ENCODE peak calls at places on chromosome 18, in nine cellular contexts. T is upper lobe of left lung, Q is A549, H is SK-N-SH, D is GM12878, K is stomach, Y is HepG2, P is tibial nerve, N is K562. I is an unnamed sample.

GRCh38 chr18:58788971-58789797 is 75.5 kb upstream of the ZNF532 start:
- DNase-seq in N (no peak), Y (peak; percentile 15), P (peak; percentile 20), T (no peak), H (no peak), D (no peak), Q (peak; percentile 77), K (peak; percentile 39), I (no peak)

GRCh38 chr18:10524507-10525425 is 1.1 kb upstream of the NAPG start:
- DNase-seq in Y (peak; percentile 75), D (no peak), N (no peak), Q (no peak), T (no peak), P (no peak), K (no peak), H (no peak), I (no peak)

GRCh38 chr18:49597556-49597955 is 35.7 kb downstream of the LIPG start:
- DNase-seq in K (no peak), Q (no peak), P (no peak), T (no peak), N (no peak), D (no peak), H (peak; percentile 67), Y (no peak), I (no peak)

GRCh38 chr18:73414069-73414468 is 546.3 kb upstream of the NETO1 start:
- DNase-seq in N (no peak), T (no peak), K (no peak), P (no peak), Y (no peak), Q (no peak), D (no peak), H (no peak), I (no peak)

GRCh38 chr18:7926526-7926925 is 359.4 kb downstream of the PTPRM start:
- DNase-seq in Q (peak; percentile 44), K (peak; percentile 40), H (peak; percentile 17), D (no peak), T (peak; percentile 39), Y (peak; percentile 53), N (peak; percentile 11), P (no peak), I (no peak)

GRCh38 chr18:58229162-58229561 is 185.1 kb downstream of the NEDD4L start:
- DNase-seq in H (no peak), N (no peak), Q (no peak), Y (no peak), T (no peak), P (no peak), D (no peak), K (no peak), I (no peak)

GRCh38 chr18:55732227-55733106 is 144.5 kb upstream of the TCF4 start:
- DNase-seq in K (no peak), N (peak; percentile 76), P (no peak), D (no peak), T (no peak), Q (no peak), Y (no peak), H (no peak), I (no peak)

GRCh38 chr18:54127759-54128378 is 96.6 kb downstream of the MBD2 start:
- DNase-seq in Q (peak; percentile 13), T (no peak), H (peak; percentile 55), Y (peak; percentile 41), P (no peak), D (no peak), K (no peak), N (peak; percentile 59), I (no peak)

GRCh38 chr18:56836173-56836572 is 185.0 kb downstream of the WDR7 start:
- DNase-seq in Q (no peak), K (no peak), T (no peak), Y (no peak), P (no peak), N (no peak), D (no peak), H (no peak), I (no peak)

GRCh38 chr18:48697441-48697840 is 158.6 kb downstream of the CTIF start:
- DNase-seq in Q (no peak), H (no peak), T (no peak), N (no peak), Y (no peak), D (no peak), K (no peak), P (no peak), I (no peak)

GRCh38 chr18:55586841-55587240 is 1.2 kb downstream of the TCF4 start:
- DNase-seq in D (no peak), K (no peak), Q (no peak), P (no peak), T (no peak), Y (no peak), H (peak; percentile 17), N (no peak), I (no peak)

GRCh38 chr18:78935406-78935805 is 44.2 kb upstream of the SALL3 start:
- DNase-seq in N (no peak), K (no peak), P (no peak), H (no peak), D (no peak), Y (no peak), Q (no peak), T (no peak), I (no peak)

GRCh38 chr18:77365667-77366066 is 116.0 kb downstream of the GALR1 start:
- DNase-seq in Q (no peak), Y (no peak), D (no peak), N (no peak), T (no peak), K (no peak), P (no peak), H (no peak), I (no peak)

GRCh38 chr18:68426731-68427315 is 288.1 kb downstream of the TMX3 start:
- DNase-seq in K (no peak), N (no peak), Q (no peak), D (no peak), Y (no peak), H (no peak), P (no peak), T (no peak), I (no peak)

GRCh38 chr18:45197526-45197970 is 417.7 kb upstream of the SLC14A2 start:
- DNase-seq in D (peak; percentile 88), K (no peak), Y (no peak), T (no peak), N (no peak), P (no peak), Q (no peak), H (no peak), I (no peak)

GRCh38 chr18:55351220-55351619 is 236.8 kb downstream of the TCF4 start:
- DNase-seq in P (no peak), K (no peak), D (no peak), Q (no peak), N (no peak), T (no peak), Y (no peak), H (no peak), I (no peak)

GRCh38 chr18:65091737-65092329 is 659.0 kb upstream of the CDH7 start:
- DNase-seq in K (no peak), H (peak; percentile 1), T (no peak), P (no peak), Y (peak; percentile 14), Q (no peak), D (no peak), N (peak; percentile 0), I (no peak)

GRCh38 chr18:63162271-63163014 is 157.1 kb downstream of the BCL2 start:
- DNase-seq in P (no peak), Y (no peak), Q (no peak), D (peak; percentile 80), H (no peak), K (peak; percentile 43), N (no peak), T (no peak), I (peak; percentile 61)

GRCh38 chr18:22936515-22936914 is 3.4 kb downstream of the RBBP8 start:
- DNase-seq in Y (peak; percentile 23), P (no peak), D (no peak), T (no peak), K (no peak), H (no peak), Q (no peak), N (no peak), I (no peak)

GRCh38 chr18:36578871-36579270 is 249.9 kb downstream of the TPGS2 start:
- DNase-seq in N (no peak), Q (no peak), P (no peak), K (no peak), H (peak; percentile 30), D (no peak), Y (no peak), T (no peak), I (no peak)
- TF ChIP-seq EP300 in N (no peak), Q (no peak), P (no peak), K (no peak), H (no peak), D (no peak), Y (no peak), T (no peak), I (no peak)

DNA sequence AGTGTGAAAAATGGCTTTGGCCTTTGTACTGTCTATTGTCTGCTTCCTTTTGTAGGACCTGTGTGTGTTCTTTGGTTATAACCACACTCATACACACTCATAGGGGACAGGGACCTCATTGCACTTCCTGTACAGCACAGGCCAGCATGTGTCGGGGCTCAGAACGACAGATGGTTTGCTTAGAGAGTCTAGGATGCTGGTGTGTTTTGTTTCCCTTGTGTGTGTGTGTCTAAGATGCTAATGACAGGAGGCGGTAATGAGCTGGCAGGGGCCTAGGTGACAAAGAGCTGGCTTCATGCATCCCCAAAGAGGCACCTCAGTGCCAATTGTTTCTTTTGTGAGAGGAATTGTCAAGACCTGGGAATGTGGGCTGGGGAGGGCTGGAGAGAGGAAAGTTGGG is 66.6 kb downstream of the CELF4 start:
- DNase-seq in K (no peak), T (no peak), P (no peak), D (no peak), H (no peak), N (no peak), Q (no peak), Y (no peak), I (no peak)
- TF ChIP-seq EP300 in K (no peak), T (no peak), P (no peak), D (no peak), H (no peak), N (no peak), Q (no peak), Y (no peak), I (no peak)

DNA sequence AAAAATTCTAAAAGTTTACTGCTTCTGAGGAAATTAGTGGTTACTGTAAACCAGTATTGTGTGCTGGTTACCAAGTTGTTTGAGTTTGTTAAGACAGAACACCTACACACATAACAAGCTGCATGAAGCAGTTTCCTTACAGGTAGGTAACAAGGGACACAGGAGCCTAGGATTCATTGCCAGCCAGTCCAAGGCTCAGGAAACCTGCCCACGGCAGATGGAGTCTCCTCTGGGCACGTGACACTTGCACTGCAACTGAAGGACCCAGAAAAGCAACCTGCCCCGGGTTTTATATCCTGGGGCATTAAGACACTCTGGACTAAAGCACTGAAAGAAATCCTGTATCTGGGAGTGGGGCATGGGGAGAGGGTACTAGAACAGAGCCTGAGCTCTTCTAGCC is 639.3 kb downstream of the ADCYAP1 start:
- DNase-seq in H (no peak), D (no peak), P (no peak), K (no peak), Q (no peak), T (no peak), N (no peak), Y (no peak), I (no peak)
- TF ChIP-seq EP300 in H (no peak), D (no peak), P (no peak), K (no peak), Q (no peak), T (no peak), N (no peak), Y (no peak), I (no peak)

GRCh38 chr18:25831226-25831828 is 259.1 kb downstream of the SS18 start:
- DNase-seq in Q (no peak), T (no peak), K (no peak), H (no peak), P (no peak), Y (no peak), N (no peak), D (no peak), I (no peak)
- TF ChIP-seq EP300 in Q (no peak), T (no peak), K (no peak), H (no peak), P (no peak), Y (no peak), N (no peak), D (no peak), I (no peak)